ENCODE peak calls at places on chromosomes 7 and 10, in four cellular contexts. J, E, D and F are unnamed samples.

GRCh38 chr7:115585015-115585655 is 445.4 kb downstream of the TFEC start:
- DNase-seq in J (no peak), E (no peak), D (no peak), F (no peak)

GRCh38 chr10:110546077-110546476 is 21.4 kb upstream of the SMC3 start:
- DNase-seq in J (no peak), E (no peak), D (no peak), F (no peak)

GRCh38 chr10:37535459-37536246 is 321.8 kb downstream of the ZNF248 start:
- DNase-seq in E (peak), J (no peak), D (no peak), F (no peak)

GRCh38 chr10:23643396-23643795 is 204.5 kb downstream of the OTUD1 start:
- DNase-seq in E (no peak), J (no peak), D (no peak), F (no peak)

GRCh38 chr10:111989136-111990050 is 194.2 kb downstream of the GPAM start:
- DNase-seq in J (no peak), E (no peak), D (no peak), F (no peak)

GRCh38 chr7:28958235-28958945 is at the start of gene TRIL:
- DNase-seq in J (no peak), D (no peak), E (no peak), F (no peak)

GRCh38 chr7:101163281-101164070 is 1.9 kb downstream of the VGF start:
- DNase-seq in J (no peak), E (no peak), D (peak), F (no peak)

GRCh38 chr7:125130173-125130572 is 200.5 kb upstream of the POT1 start:
- DNase-seq in D (no peak), E (no peak), J (no peak), F (no peak)

GRCh38 chr7:131095346-131095745 is 232.3 kb upstream of the MKLN1 start:
- DNase-seq in E (no peak), J (no peak), D (no peak), F (no peak)

GRCh38 chr7:55314967-55315366 is 50.2 kb upstream of the LANCL2 start:
- DNase-seq in D (no peak), J (no peak), E (no peak), F (no peak)

GRCh38 chr10:75201793-75202307 is 8.7 kb upstream of the VDAC2 start:
- DNase-seq in J (no peak), E (peak), D (no peak), F (no peak)

GRCh38 chr10:119207367-119207668 is at the start of gene GRK5:
- DNase-seq in J (peak), E (peak), D (peak), F (peak)
- TF ChIP-seq TARDBP in J (no peak), E (no peak), D (no peak), F (no peak)

DNA sequence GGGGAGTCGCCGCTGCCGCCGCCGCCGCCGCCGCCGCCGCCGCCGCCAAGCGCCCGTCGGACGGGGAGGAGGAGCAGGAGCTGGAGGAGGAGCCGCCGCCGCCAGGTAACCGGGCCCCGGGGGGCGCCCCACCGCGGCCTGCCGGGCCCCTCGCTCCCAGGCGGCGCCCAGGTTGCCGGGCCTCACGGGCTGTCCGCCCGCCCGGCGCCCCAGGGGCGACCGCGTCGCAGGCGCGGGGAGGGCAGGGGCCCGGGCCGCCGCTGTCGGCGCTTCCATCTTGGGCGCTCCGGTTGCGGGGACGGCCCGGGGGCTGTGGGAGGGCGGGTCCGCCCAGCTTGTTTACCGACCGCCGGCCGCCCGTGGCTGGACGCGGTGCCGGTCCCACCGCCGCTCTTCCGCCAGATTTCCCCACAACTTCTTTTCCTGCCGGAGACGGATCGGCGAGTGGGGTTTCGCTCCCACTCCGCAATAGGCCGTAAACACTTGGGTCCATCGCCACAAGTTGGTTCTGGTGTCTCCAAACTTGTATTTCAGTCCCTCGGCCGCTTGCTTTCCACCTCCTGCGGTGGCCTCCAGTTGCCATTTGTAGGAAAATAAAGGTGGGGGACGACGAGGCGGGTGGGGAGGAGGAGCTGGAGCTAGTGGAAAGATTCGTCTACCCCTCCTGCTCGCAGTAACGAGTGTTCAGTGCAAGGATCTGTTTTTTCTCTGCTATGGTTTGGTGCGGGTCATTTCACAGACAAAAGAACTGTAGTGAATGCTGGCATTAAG is 24.6 kb upstream of the ZRANB1 start:
- DNase-seq in E (peak), D (peak), J (no peak), F (peak)
- TF ChIP-seq SP1 in E (no peak), D (no peak), J (no peak), F (no peak)

DNA sequence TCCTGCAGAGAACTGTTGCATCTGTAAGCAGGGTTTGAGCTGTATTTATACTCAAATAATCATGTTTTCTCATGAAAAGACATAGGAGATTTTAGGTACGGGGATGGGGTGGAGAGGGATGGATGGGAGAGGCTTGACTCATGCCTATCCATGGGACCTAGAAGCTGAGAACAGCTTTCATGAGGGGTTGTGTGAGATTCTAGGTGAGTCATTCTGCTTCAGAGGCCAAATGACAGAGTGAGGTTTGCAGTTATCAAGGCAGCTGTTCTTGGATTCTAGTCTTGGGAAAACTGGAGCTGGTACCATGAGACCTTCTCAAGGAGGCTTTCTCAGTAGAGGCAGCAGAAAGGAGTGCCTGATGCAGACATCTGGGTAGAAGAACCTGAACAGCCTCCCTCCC is 746.9 kb downstream of the TYW1 start:
- DNase-seq in J (no peak), D (no peak), E (no peak), F (no peak)
- TF ChIP-seq TARDBP in J (no peak), D (no peak), E (no peak), F (no peak)

GRCh38 chr7:46207931-46208634 is 287.0 kb upstream of the IGFBP3 start:
- DNase-seq in E (no peak), J (no peak), D (no peak), F (no peak)
- TF ChIP-seq SP1 in E (no peak), J (no peak), D (no peak), F (no peak)

GRCh38 chr7:100024020-100024619 is 8.7 kb downstream of the ZKSCAN1 start:
- DNase-seq in D (no peak), E (peak), J (no peak), F (no peak)

GRCh38 chr7:100027197-100027596 is 11.8 kb downstream of the ZKSCAN1 start:
- DNase-seq in D (no peak), E (no peak), J (no peak), F (no peak)

GRCh38 chr7:100033526-100033925 is 16.0 kb upstream of the ZSCAN21 start:
- DNase-seq in J (no peak), E (no peak), D (no peak), F (no peak)

GRCh38 chr7:100034871-100035510 is 14.6 kb upstream of the ZSCAN21 start:
- DNase-seq in D (no peak), E (no peak), J (no peak), F (no peak)

DNA sequence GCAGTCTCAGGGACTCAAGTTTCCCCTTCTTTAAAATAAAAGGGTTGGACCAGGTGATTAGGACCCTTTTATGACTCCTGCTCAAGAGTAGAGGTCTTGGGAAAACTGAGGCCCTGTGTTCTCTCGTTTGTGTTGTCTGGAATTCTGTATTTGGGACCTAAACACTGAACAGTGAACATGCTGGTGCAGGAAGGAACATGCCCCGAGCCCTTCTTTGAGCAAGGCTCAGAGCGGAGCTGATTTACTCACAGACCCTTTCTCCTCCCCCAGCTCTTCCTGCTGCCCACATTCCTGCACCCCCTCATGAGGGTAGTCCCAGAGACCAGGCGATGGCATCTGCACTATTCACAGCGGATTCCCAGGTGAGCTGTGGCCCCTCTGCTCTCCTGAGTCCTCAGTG is 14.2 kb downstream of the ZKSCAN1 start:
- DNase-seq in J (no peak), E (no peak), D (no peak), F (no peak)
- TF ChIP-seq TARDBP in J (no peak), E (no peak), D (no peak), F (no peak)

DNA sequence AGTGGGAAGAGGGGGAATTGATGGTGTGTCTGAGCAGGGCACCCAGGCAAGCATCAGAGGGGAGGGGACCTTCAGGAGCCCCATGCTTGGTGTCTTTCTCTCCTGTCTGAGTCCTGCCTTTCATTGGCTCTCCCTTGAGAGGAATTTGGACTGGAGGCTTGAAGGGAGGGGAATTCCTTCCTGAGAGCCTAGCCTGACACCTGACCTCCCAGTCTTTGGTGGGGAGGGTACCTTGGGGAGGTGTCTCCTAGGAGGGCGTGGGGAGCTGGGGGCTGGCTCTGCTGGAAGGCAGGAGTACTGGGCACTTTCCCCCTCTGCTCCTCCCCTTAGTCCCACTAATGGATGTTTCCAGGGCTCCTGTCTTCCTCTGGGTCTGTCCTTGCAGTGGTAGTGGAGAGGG is 1.3 kb upstream of the SFRP5 start:
- DNase-seq in E (no peak), D (no peak), J (no peak), F (no peak)
- TF ChIP-seq SP1 in E (no peak), D (no peak), J (no peak), F (no peak)